ENCODE peak calls at places on chromosomes 11 and 22, in six cellular contexts. A is mammary epithelial cell; M is RKO; Z is activated CD4-positive, alpha-beta memory T cell treated with anti-CD3 and anti-CD28 coated beads, Interleukin-2, amount 10 ng/mL, durations not matched to agents 7 days and 5 days; N is activated CD8-positive, alpha-beta memory T cell treated with anti-CD3 and anti-CD28 coated beads, Interleukin-2, amount 50 U/mL, for 48 hours; P is NCI-H345. R is an unnamed sample.
A peak's percentile ranks its signal among the peaks of the same experiment; 100 is the strongest.

GRCh38 chr11:34344410-34345011 is 13.3 kb downstream of the ABTB2 start:
- DNase-seq in A (peak; percentile 70), M (no peak), Z (no peak), N (no peak), P (no peak), R (peak; percentile 72)

GRCh38 chr11:120067361-120068113 is 70.4 kb downstream of the TRIM29 start:
- DNase-seq in A (no peak), M (no peak), Z (no peak), N (peak; percentile 34), P (no peak), R (no peak)

GRCh38 chr11:13008625-13009475 is at the start of gene RASSF10:
- DNase-seq in A (peak; percentile 91), M (no peak), Z (no peak), N (peak; percentile 57), P (peak; percentile 75), R (peak; percentile 90)

GRCh38 chr11:20097319-20098221 is 62.7 kb downstream of the DBX1 start:
- DNase-seq in A (peak; percentile 40), M (no peak), Z (no peak), N (no peak), P (no peak), R (peak; percentile 66)

GRCh38 chr11:67572747-67573419 is 10.7 kb upstream of the GSTP1 start:
- DNase-seq in A (peak; percentile 50), M (peak; percentile 73), Z (peak; percentile 41), N (peak; percentile 59), P (peak; percentile 75), R (peak; percentile 88)

GRCh38 chr11:17479284-17480214 is 2.9 kb upstream of the ABCC8 start:
- DNase-seq in A (peak; percentile 48), M (no peak), Z (no peak), N (no peak), P (peak; percentile 64), R (peak; percentile 78)

GRCh38 chr11:14643697-14644395 is at the start of gene PDE3B:
- DNase-seq in A (peak; percentile 36), M (peak; percentile 90), Z (peak; percentile 85), N (peak; percentile 90), P (peak; percentile 88), R (peak; percentile 79)

GRCh38 chr11:40288212-40288803 is 1171.1 kb downstream of the LRRC4C start:
- DNase-seq in A (no peak), M (no peak), Z (no peak), N (no peak), P (no peak), R (peak; percentile 76)

GRCh38 chr11:11043676-11044075 is 185.8 kb upstream of the ZBED5 start:
- DNase-seq in A (no peak), M (no peak), Z (no peak), N (no peak), P (no peak), R (no peak)

GRCh38 chr11:76166314-76166713 is 40.0 kb downstream of the WNT11 start:
- DNase-seq in A (peak; percentile 2), M (no peak), Z (peak; percentile 35), N (peak; percentile 61), P (no peak), R (no peak)

GRCh38 chr11:75667268-75667830 is 1.5 kb downstream of the MAP6 start:
- DNase-seq in A (no peak), M (no peak), Z (no peak), N (no peak), P (peak; percentile 63), R (peak; percentile 70)

GRCh38 chr22:19598054-19598855 is 74.0 kb upstream of the CLDN5 start:
- DNase-seq in A (peak; percentile 55), M (no peak), Z (peak; percentile 38), N (no peak), P (no peak), R (no peak)

GRCh38 chr11:33936745-33937612 is 45.1 kb upstream of the LMO2 start:
- DNase-seq in A (peak; percentile 55), M (no peak), Z (no peak), N (no peak), P (peak; percentile 58), R (peak; percentile 42)

GRCh38 chr11:100008440-100008839 is 678.6 kb upstream of the ARHGAP42 start:
- DNase-seq in A (no peak), M (no peak), Z (no peak), N (no peak), P (no peak), R (no peak)

GRCh38 chr11:74989269-74989655 is 529 bp downstream of the NEU3 start:
- DNase-seq in A (peak; percentile 13), M (peak; percentile 40), Z (no peak), N (no peak), P (peak; percentile 20), R (peak; percentile 50)

GRCh38 chr11:9825315-9825714 is 161.4 kb downstream of the SWAP70 start:
- DNase-seq in A (peak; percentile 52), M (peak; percentile 26), Z (no peak), N (no peak), P (no peak), R (no peak)

GRCh38 chr11:114285599-114285998 is 10.6 kb upstream of the NNMT start:
- DNase-seq in A (no peak), M (no peak), Z (no peak), N (no peak), P (no peak), R (peak; percentile 77)

GRCh38 chr22:32619614-32620426 is 145.2 kb downstream of the FBXO7 start:
- DNase-seq in A (peak; percentile 69), M (peak; percentile 66), Z (no peak), N (no peak), P (no peak), R (no peak)